ENCODE peak calls at places on chromosomes 2 and 18, in five cellular contexts. I is activated CD4-positive, alpha-beta T cell treated with anti-CD3 and anti-CD28 coated beads, Interleukin-2, amount 50 U/mL, for 4 hours; B is RWPE1; T is NCI-H460; L is activated CD8-positive, alpha-beta memory T cell treated with anti-CD3 and anti-CD28 coated beads, Interleukin-2, amount 50 U/mL, for 48 hours. R is an unnamed sample.

GRCh38 chr2:188665196-188665595 is 309.0 kb upstream of the COL3A1 start:
- DNase-seq in L (no peak), I (no peak), B (no peak), T (no peak), R (no peak)

GRCh38 chr18:41371718-41372117 is 583.3 kb upstream of the PIK3C3 start:
- DNase-seq in T (no peak), B (no peak), I (no peak), L (no peak), R (no peak)

GRCh38 chr2:29309090-29310054 is 194.2 kb downstream of the CLIP4 start:
- DNase-seq in T (peak), B (peak), I (peak), L (no peak), R (peak)

GRCh38 chr2:174085781-174086180 is 120.6 kb upstream of the SP3 start:
- DNase-seq in T (no peak), I (no peak), L (no peak), B (no peak), R (no peak)

GRCh38 chr2:138275881-138276280 is 225.7 kb upstream of the SPOPL start:
- DNase-seq in T (no peak), B (peak), I (no peak), L (no peak), R (no peak)

GRCh38 chr2:20617892-20618467 is 32.9 kb downstream of the HS1BP3 start:
- DNase-seq in L (no peak), I (no peak), T (peak), B (peak), R (peak)

GRCh38 chr2:96139181-96139758 is 968 bp upstream of the ASTL start:
- DNase-seq in T (no peak), I (no peak), B (no peak), L (no peak), R (no peak)

GRCh38 chr2:1707771-1708351 is 36.5 kb downstream of the PXDN start:
- DNase-seq in L (no peak), I (no peak), T (peak), B (peak), R (no peak)

GRCh38 chr2:203909946-203910476 is 26.6 kb upstream of the ICOS start:
- DNase-seq in I (no peak), L (no peak), T (no peak), B (no peak), R (no peak)

GRCh38 chr18:78768655-78769501 is 210.7 kb upstream of the SALL3 start:
- DNase-seq in T (no peak), L (no peak), I (no peak), B (no peak), R (no peak)

GRCh38 chr2:236343400-236344161 is 79.4 kb upstream of the ASB18 start:
- DNase-seq in I (peak), L (no peak), B (peak), T (peak), R (peak)

GRCh38 chr2:40244251-40245010 is 207.5 kb downstream of the SLC8A1 start:
- DNase-seq in L (no peak), T (peak), I (no peak), B (peak), R (peak)

R was measured in Panc1.